ENCODE peak calls at places on chromosomes 13 and 19, in nine cellular contexts. N is ascending aorta, O is IMR-90, A is pancreas, D is A549, K is BE2C, B is neural crest cell, L is GM12865, P is SK-N-SH. R is an unnamed sample.
A peak's percentile ranks its signal among the peaks of the same experiment; 100 is the strongest.

GRCh38 chr19:17402982-17403855 is 2.2 kb downstream of the BST2 start:
- DNase-seq in B (peak; percentile 57), A (no peak), O (no peak), P (peak; percentile 98), L (peak; percentile 64), D (peak; percentile 49), K (peak; percentile 80), N (no peak), R (peak; percentile 31)

GRCh38 chr19:55584871-55585270 is 4.2 kb upstream of the ZNF579 start:
- DNase-seq in N (no peak), P (no peak), B (no peak), O (no peak), K (no peak), D (no peak), L (no peak), A (no peak), R (no peak)

GRCh38 chr19:20367811-20368294 is 197.7 kb downstream of the ZNF737 start:
- DNase-seq in L (no peak), A (no peak), B (no peak), D (no peak), N (no peak), K (no peak), O (no peak), P (no peak), R (peak; percentile 52)

GRCh38 chr13:106630650-106631049 is 62.7 kb upstream of the ARGLU1 start:
- DNase-seq in N (no peak), O (no peak), K (no peak), B (no peak), D (no peak), L (no peak), P (no peak), A (no peak), R (no peak)

GRCh38 chr19:35518313-35518712 is 4.9 kb upstream of the DMKN start:
- DNase-seq in B (no peak), K (no peak), N (no peak), O (peak; percentile 98), P (no peak), D (peak; percentile 72), L (no peak), A (no peak), R (peak; percentile 98)

GRCh38 chr19:29712744-29713516 is 2.1 kb downstream of the C19orf12 start:
- DNase-seq in P (no peak), D (no peak), L (no peak), B (no peak), K (no peak), N (no peak), A (no peak), O (no peak), R (no peak)

GRCh38 chr13:108947551-108948030 is 318.2 kb downstream of the MYO16 start:
- DNase-seq in B (no peak), N (no peak), A (no peak), P (no peak), D (no peak), K (no peak), O (peak; percentile 30), L (no peak), R (peak; percentile 54)

GRCh38 chr19:55529636-55530230 is 7.2 kb downstream of the SBK2 start:
- DNase-seq in N (no peak), D (no peak), B (no peak), O (no peak), A (no peak), P (no peak), L (no peak), K (no peak), R (no peak)

GRCh38 chr19:52138614-52139290 is 986 bp downstream of the ZNF616 start:
- DNase-seq in L (peak; percentile 47), O (peak; percentile 19), B (peak; percentile 54), P (peak; percentile 61), K (peak; percentile 69), D (no peak), N (no peak), A (no peak), R (peak; percentile 29)

DNA sequence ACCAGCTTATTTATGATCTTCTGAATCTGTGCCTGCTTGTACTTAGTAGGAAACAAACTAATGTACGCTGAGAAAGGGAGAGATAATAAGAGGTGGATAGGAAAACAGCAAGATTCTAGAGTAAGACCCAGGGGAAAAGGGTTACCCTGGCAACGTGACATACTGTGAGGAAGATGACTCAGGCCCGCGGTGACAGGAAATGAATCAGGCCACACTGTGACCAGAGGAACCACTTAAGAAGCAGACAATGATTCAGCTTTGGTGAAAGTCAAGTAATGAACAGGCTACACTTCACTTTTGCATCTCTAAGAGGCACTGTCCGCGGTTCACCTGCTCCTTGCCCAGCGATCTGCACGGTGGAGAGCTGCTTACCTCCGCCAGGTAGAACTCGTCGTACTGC is 158.2 kb downstream of the NALCN start:
- DNase-seq in K (peak; percentile 61), A (no peak), N (no peak), P (no peak), L (peak; percentile 90), O (peak; percentile 86), B (no peak), D (peak; percentile 63), R (peak; percentile 11)
- TF ChIP-seq CTCF in K (no peak), A (no peak), N (no peak), P (no peak), L (peak; percentile 2), O (no peak), B (no peak), D (no peak), R (no peak)

GRCh38 chr13:101150998-101151397 is 265.3 kb downstream of the NALCN start:
- DNase-seq in L (no peak), N (no peak), B (no peak), K (no peak), A (no peak), D (no peak), O (peak; percentile 24), P (peak; percentile 17), R (peak; percentile 14)

GRCh38 chr13:101152184-101152583 is 264.1 kb downstream of the NALCN start:
- DNase-seq in K (no peak), A (no peak), D (no peak), B (no peak), L (no peak), N (no peak), P (no peak), O (no peak), R (peak; percentile 35)

GRCh38 chr13:101157261-101157660 is 259.0 kb downstream of the NALCN start:
- DNase-seq in D (no peak), P (no peak), B (no peak), N (no peak), A (no peak), L (no peak), O (no peak), K (no peak), R (no peak)

GRCh38 chr13:101155920-101156319 is 260.4 kb downstream of the NALCN start:
- DNase-seq in P (no peak), N (no peak), D (no peak), O (no peak), A (no peak), B (no peak), K (no peak), L (no peak), R (no peak)
- TF ChIP-seq CTCF in P (peak; percentile 62), N (no peak), D (peak; percentile 34), O (peak; percentile 29), A (no peak), B (peak; percentile 62), K (peak; percentile 62), L (peak; percentile 44), R (peak; percentile 33)

GRCh38 chr13:111050539-111050879 is 64.6 kb upstream of the ARHGEF7 start:
- DNase-seq in N (no peak), P (no peak), A (no peak), L (no peak), O (no peak), D (no peak), B (no peak), K (no peak), R (no peak)
- TF ChIP-seq CTCF in N (no peak), P (no peak), A (no peak), L (no peak), O (no peak), D (no peak), B (peak; percentile 8), K (no peak), R (no peak)

DNA sequence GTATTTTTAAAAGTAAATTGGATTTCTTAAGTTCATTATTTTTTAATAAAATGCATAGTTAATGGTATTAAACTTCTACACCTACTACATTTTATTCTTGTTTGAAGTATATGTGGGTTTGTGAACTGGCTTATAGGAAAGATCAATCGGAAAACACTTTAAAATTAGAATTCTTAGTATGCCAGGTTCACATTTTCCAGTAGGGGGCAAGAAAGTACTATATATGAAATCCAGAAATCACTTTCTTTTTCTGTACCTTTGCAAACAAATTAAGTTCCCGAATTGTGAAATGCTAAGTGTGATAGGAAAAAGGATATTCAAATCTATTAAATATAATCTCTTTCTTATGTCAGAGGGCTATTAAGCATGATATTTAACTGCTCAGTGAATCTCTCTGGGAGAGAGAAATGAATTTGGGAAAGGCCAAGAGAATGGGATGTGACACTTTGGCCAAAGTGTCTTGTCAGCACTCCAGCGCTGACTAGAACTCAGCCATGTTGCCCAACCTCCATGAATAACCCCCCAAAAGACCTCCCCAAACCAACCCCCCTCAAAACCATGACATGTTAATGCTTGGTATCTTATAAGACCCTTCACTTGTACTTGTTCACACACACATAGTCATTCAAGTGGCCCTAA is 122.6 kb upstream of the SLC10A2 start:
- DNase-seq in O (no peak), A (no peak), K (no peak), D (peak; percentile 0), P (peak; percentile 23), N (no peak), B (no peak), L (peak; percentile 41), R (peak; percentile 48)
- TF ChIP-seq CTCF in O (peak; percentile 19), A (no peak), K (peak; percentile 67), D (peak; percentile 48), P (peak; percentile 52), N (no peak), B (peak; percentile 85), L (peak; percentile 33), R (peak; percentile 62)

DNA sequence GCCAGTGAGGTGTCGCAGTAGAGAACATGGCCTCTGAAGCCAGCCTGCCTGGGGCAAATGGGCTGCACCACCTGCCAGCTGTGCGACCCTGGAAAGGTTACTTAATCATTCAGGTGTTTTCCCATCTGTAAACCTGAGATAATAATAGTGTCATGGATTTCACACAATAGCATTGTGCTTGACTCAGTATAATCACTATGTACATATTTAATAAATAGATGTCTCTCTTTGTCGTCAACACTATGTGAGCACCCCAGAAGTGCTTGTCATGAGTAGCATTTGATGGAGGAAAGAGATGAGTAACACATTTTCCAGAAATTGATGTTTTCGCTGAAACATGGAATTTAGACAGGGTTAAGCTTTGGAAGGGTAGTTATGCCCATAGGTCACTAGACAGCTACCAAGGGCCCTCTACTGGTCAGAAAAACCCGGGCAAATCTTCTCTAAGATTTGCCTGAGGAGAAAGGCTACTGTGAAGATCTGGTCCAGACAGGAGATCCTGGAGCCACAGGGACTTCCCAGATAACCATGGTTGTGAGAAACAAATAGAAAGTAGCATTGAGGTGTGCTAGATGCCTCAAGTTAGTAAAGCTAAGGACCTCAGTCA is 9.5 kb upstream of the MBNL2 start:
- DNase-seq in K (peak; percentile 34), B (no peak), D (peak; percentile 48), A (no peak), P (no peak), O (peak; percentile 49), N (no peak), L (peak; percentile 37), R (peak; percentile 62)
- TF ChIP-seq CTCF in K (peak; percentile 81), B (peak; percentile 52), D (peak; percentile 54), A (peak; percentile 5), P (peak; percentile 71), O (peak; percentile 71), N (no peak), L (peak; percentile 54), R (peak; percentile 79)